ENCODE peak calls at places on chromosomes 11 and 22, in seven cellular contexts. Y is IMR-90, N is HepG2, D is right lobe of liver, F is esophagus squamous epithelium, P is endothelial cell of umbilical vein, W is transverse colon. O is an unnamed sample.
A peak's percentile ranks its signal among the peaks of the same experiment; 100 is the strongest.

GRCh38 chr22:17964153-17964552 is 60.2 kb downstream of the MICAL3 start:
- DNase-seq in Y (no peak), F (no peak), D (no peak), N (no peak), W (no peak), P (no peak), O (no peak)

GRCh38 chr11:122248939-122249338 is 132.9 kb upstream of the BLID start:
- DNase-seq in Y (peak; percentile 40), N (no peak), P (no peak), D (no peak), W (no peak), F (no peak), O (no peak)

GRCh38 chr11:70353900-70354568 is 44.3 kb upstream of the CTTN start:
- DNase-seq in W (no peak), P (no peak), D (no peak), Y (no peak), F (no peak), N (no peak), O (no peak)

GRCh38 chr11:39341461-39341860 is 2118.0 kb downstream of the LRRC4C start:
- DNase-seq in N (no peak), P (no peak), W (no peak), D (no peak), Y (no peak), F (no peak), O (no peak)

GRCh38 chr11:72125956-72126355 is 9.6 kb upstream of the FOLR3 start:
- DNase-seq in Y (no peak), P (no peak), W (no peak), N (no peak), D (no peak), F (no peak), O (no peak)

GRCh38 chr11:68583047-68583446 is 101.3 kb upstream of the GAL start:
- DNase-seq in P (peak; percentile 43), W (no peak), D (no peak), Y (peak; percentile 82), N (no peak), F (no peak), O (no peak)

GRCh38 chr11:2891291-2891690 is 5.7 kb upstream of the CDKN1C start:
- DNase-seq in Y (no peak), N (no peak), D (no peak), W (no peak), P (no peak), F (no peak), O (no peak)

GRCh38 chr11:115720537-115721308 is 216.5 kb upstream of the CADM1 start:
- DNase-seq in F (no peak), D (no peak), W (no peak), Y (no peak), P (no peak), N (no peak), O (no peak)

GRCh38 chr11:70688142-70688541 is 289.8 kb downstream of the CTTN start:
- DNase-seq in N (no peak), D (no peak), P (no peak), Y (no peak), F (no peak), W (peak; percentile 26), O (no peak)

GRCh38 chr11:66052664-66052982 is 459 bp downstream of the SF3B2 start:
- DNase-seq in W (no peak), F (no peak), D (no peak), N (no peak), P (no peak), Y (no peak), O (no peak)

GRCh38 chr22:38016182-38017078 is 32.1 kb upstream of the SOX10 start:
- DNase-seq in W (peak; percentile 52), F (no peak), N (no peak), Y (peak; percentile 58), D (no peak), P (peak; percentile 74), O (no peak)

GRCh38 chr11:61718613-61719302 is 33.7 kb upstream of the MYRF start:
- DNase-seq in P (peak; percentile 64), N (no peak), D (no peak), F (no peak), W (no peak), Y (peak; percentile 74), O (no peak)

GRCh38 chr11:17013548-17014320 is 480 bp downstream of the PLEKHA7 start:
- DNase-seq in D (peak; percentile 41), P (no peak), F (no peak), Y (no peak), N (peak; percentile 19), W (peak; percentile 56), O (no peak)

GRCh38 chr11:17012179-17012578 is 2.0 kb downstream of the PLEKHA7 start:
- DNase-seq in W (no peak), F (no peak), N (no peak), P (no peak), D (no peak), Y (no peak), O (no peak)

GRCh38 chr11:17010851-17011420 is 3.3 kb downstream of the PLEKHA7 start:
- DNase-seq in D (no peak), Y (no peak), P (no peak), N (no peak), W (no peak), F (no peak), O (no peak)

GRCh38 chr11:17014321-17014773 is at the start of gene PLEKHA7:
- DNase-seq in W (peak; percentile 31), Y (no peak), P (no peak), D (peak; percentile 54), F (no peak), N (peak; percentile 28), O (no peak)

DNA sequence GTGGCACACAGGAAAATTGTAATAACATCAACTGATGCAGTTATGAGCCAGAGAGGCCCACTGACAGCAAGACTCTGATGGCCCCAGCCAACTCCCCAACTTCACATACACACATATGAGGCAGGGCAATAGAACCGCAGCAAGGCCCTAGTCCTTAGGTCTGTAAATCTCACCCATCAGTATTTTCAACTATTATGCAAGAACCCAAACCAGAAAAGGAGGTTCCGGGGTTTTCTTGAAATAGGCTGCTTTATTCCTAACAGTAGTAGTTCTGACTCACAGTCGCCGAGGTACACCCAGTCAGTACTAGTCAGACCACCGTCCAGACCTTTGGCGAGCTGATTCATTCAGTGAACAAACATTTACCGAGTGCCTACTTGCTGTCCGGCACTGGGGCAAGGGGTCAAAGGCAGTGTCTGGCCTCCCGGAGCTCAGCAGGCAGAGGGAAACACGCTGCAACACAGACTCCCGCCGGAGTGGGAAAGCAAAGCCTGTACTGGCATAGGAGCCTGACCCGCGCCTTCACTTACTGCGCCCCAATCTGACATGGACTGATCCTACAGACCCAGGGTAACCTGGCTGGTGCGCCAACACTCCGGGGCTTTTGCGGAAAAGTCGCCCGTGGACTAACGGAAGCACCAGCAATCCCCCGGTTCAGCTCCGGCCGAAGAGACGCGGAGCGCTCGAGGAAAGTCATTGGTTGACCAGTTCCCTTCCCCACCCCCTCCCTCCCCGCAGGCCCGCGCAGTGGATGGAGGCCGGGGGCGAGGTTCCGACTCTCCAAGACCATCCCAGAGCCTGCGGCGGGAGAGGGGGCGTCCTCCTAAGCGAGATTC is 1.3 kb downstream of the PLEKHA7 start:
- DNase-seq in Y (peak; percentile 52), W (peak; percentile 75), D (peak; percentile 86), P (peak; percentile 50), N (peak; percentile 95), F (no peak), O (peak; percentile 100)
- TF ChIP-seq POLR2A in Y (no peak), W (peak; percentile 79), D (peak; percentile 67), P (no peak), N (peak; percentile 79), F (peak; percentile 28), O (no peak)

GRCh38 chr22:47172771-47173534 is 410.5 kb downstream of the TBC1D22A start:
- DNase-seq in W (peak; percentile 7), Y (no peak), D (peak; percentile 14), F (no peak), P (no peak), N (no peak), O (no peak)

GRCh38 chr22:47173535-47174021 is 411.1 kb downstream of the TBC1D22A start:
- DNase-seq in W (peak; percentile 3), Y (no peak), P (no peak), F (no peak), D (peak; percentile 16), N (no peak), O (no peak)

GRCh38 chr22:47169801-47170140 is 407.3 kb downstream of the TBC1D22A start:
- DNase-seq in P (no peak), W (peak; percentile 4), F (no peak), D (peak; percentile 13), N (no peak), Y (no peak), O (no peak)

GRCh38 chr22:47174096-47174495 is 411.6 kb downstream of the TBC1D22A start:
- DNase-seq in P (no peak), Y (no peak), D (peak; percentile 9), W (no peak), F (no peak), N (no peak), O (no peak)

GRCh38 chr22:47171441-47172221 is 409.2 kb downstream of the TBC1D22A start:
- DNase-seq in D (peak; percentile 16), N (no peak), W (peak; percentile 4), F (no peak), Y (no peak), P (no peak), O (no peak)
- TF ChIP-seq POLR2A in D (no peak), N (no peak), W (no peak), F (no peak), Y (no peak), P (no peak), O (no peak)

GRCh38 chr22:28444659-28445058 is 235.0 kb downstream of the TTC28 start:
- DNase-seq in Y (no peak), F (no peak), N (no peak), P (no peak), W (no peak), D (no peak), O (no peak)

GRCh38 chr22:28442264-28442950 is 237.2 kb downstream of the TTC28 start:
- DNase-seq in F (no peak), N (peak; percentile 74), D (peak; percentile 86), W (peak; percentile 78), Y (peak; percentile 69), P (peak; percentile 59), O (peak; percentile 39)

GRCh38 chr22:28441720-28442263 is 237.8 kb downstream of the TTC28 start:
- DNase-seq in Y (no peak), P (peak; percentile 9), N (peak; percentile 73), W (no peak), F (no peak), D (no peak), O (no peak)

GRCh38 chr22:28440517-28441366 is 238.9 kb downstream of the TTC28 start:
- DNase-seq in Y (peak; percentile 80), P (peak; percentile 16), F (no peak), N (no peak), D (no peak), W (no peak), O (no peak)

GRCh38 chr22:28442951-28443876 is 236.4 kb downstream of the TTC28 start:
- DNase-seq in F (no peak), P (peak; percentile 80), D (peak; percentile 55), N (peak; percentile 20), Y (peak; percentile 76), W (peak; percentile 68), O (peak; percentile 30)
- TF ChIP-seq POLR2A in F (peak; percentile 44), P (no peak), D (peak; percentile 38), N (peak; percentile 8), Y (no peak), W (peak; percentile 72), O (no peak)

GRCh38 chr11:57335343-57336110 is at the start of gene SSRP1:
- DNase-seq in D (peak; percentile 89), N (peak; percentile 79), Y (peak; percentile 83), F (peak; percentile 56), P (peak; percentile 77), W (peak; percentile 90), O (peak; percentile 88)
- TF ChIP-seq POLR2A in D (peak; percentile 47), N (peak; percentile 47), Y (peak; percentile 66), F (peak; percentile 55), P (peak; percentile 82), W (peak; percentile 60), O (peak; percentile 66)

O was measured in H54.